ENCODE peak calls at places on chromosome 7, in seven cellular contexts. N, A, V, R, T, U and P are unnamed samples.

GRCh38 chr7:91915401-91916067 is 25.1 kb upstream of the AKAP9 start:
- DNase-seq in U (no peak), V (no peak), T (no peak), R (no peak), A (no peak), N (no peak), P (no peak)

GRCh38 chr7:141133646-141134045 is 59.8 kb downstream of the TMEM178B start:
- DNase-seq in V (no peak), R (no peak), N (no peak), A (no peak), U (no peak), T (no peak), P (no peak)

GRCh38 chr7:70506463-70506862 is 625.5 kb upstream of the GALNT17 start:
- DNase-seq in N (peak), T (peak), V (peak), U (peak), A (no peak), R (no peak), P (no peak)

GRCh38 chr7:32104766-32105165 is 34.6 kb upstream of the PDE1C start:
- DNase-seq in A (no peak), N (no peak), U (no peak), R (no peak), T (no peak), V (no peak), P (no peak)

GRCh38 chr7:147197006-147197405 is 1080.4 kb downstream of the CNTNAP2 start:
- DNase-seq in V (no peak), N (no peak), R (no peak), A (no peak), T (no peak), U (peak), P (no peak)

GRCh38 chr7:106865130-106866115 is at the start of gene PIK3CG:
- DNase-seq in N (peak), T (no peak), R (peak), V (no peak), A (no peak), U (no peak), P (no peak)

GRCh38 chr7:135300913-135301765 is 67.5 kb downstream of the STRA8 start:
- DNase-seq in U (no peak), R (no peak), V (no peak), A (no peak), T (no peak), N (no peak), P (no peak)

GRCh38 chr7:8147760-8148463 is 114.1 kb downstream of the ICA1 start:
- DNase-seq in U (no peak), R (no peak), T (no peak), A (no peak), N (no peak), V (no peak), P (no peak)

GRCh38 chr7:84949067-84949466 is 237.8 kb downstream of the SEMA3D start:
- DNase-seq in V (no peak), U (no peak), N (no peak), T (no peak), R (peak), A (no peak), P (no peak)

GRCh38 chr7:92135490-92135889 is 1.2 kb upstream of the CYP51A1 start:
- DNase-seq in R (no peak), U (peak), V (no peak), T (no peak), N (peak), A (no peak), P (no peak)

GRCh38 chr7:7175075-7175695 is 7.2 kb upstream of the C1GALT1 start:
- DNase-seq in R (no peak), V (no peak), N (no peak), U (no peak), A (no peak), T (no peak), P (no peak)

GRCh38 chr7:155743197-155743596 is 69.1 kb downstream of the SHH start:
- DNase-seq in R (no peak), N (no peak), V (no peak), A (no peak), U (no peak), T (no peak), P (no peak)

GRCh38 chr7:155749578-155749977 is 62.7 kb downstream of the SHH start:
- DNase-seq in A (no peak), R (no peak), N (no peak), V (no peak), T (no peak), U (no peak), P (no peak)

GRCh38 chr7:155746188-155746587 is 66.1 kb downstream of the SHH start:
- DNase-seq in A (no peak), V (no peak), U (no peak), R (no peak), T (no peak), N (no peak), P (no peak)

GRCh38 chr7:155744931-155745683 is 67.2 kb downstream of the SHH start:
- DNase-seq in V (no peak), A (no peak), U (no peak), N (no peak), R (no peak), T (no peak), P (no peak)

GRCh38 chr7:155745737-155746136 is 66.5 kb downstream of the SHH start:
- DNase-seq in A (no peak), U (no peak), V (no peak), R (no peak), T (no peak), N (no peak), P (no peak)
- H3K9ac ChIP-seq in A (no peak), U (no peak), V (no peak), R (no peak), T (no peak), N (no peak), P (no peak)

DNA sequence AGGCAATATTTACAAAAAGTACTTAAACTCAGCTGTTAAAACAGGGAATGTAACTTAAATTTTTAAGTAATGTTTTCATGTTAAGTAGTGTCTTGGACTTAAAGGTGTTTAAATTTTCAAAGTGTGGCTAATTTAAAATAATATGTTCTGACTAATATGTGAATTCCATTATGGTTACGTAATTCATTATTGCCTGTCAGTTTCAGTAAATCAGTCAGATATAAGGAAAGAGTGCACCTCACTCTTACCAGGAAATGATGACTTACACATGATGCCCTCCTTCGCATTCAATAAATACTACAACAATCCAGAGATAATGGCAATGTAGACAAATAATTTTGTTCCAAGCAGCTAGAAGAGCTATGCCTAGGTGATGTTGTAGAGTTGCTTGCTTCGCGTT is 69.0 kb upstream of the WNT16 start:
- DNase-seq in V (no peak), A (no peak), U (no peak), N (no peak), T (no peak), R (no peak), P (no peak)
- TF ChIP-seq POLR2AphosphoS5 in V (no peak), A (no peak), U (no peak), N (no peak), T (no peak), R (no peak), P (no peak)

DNA sequence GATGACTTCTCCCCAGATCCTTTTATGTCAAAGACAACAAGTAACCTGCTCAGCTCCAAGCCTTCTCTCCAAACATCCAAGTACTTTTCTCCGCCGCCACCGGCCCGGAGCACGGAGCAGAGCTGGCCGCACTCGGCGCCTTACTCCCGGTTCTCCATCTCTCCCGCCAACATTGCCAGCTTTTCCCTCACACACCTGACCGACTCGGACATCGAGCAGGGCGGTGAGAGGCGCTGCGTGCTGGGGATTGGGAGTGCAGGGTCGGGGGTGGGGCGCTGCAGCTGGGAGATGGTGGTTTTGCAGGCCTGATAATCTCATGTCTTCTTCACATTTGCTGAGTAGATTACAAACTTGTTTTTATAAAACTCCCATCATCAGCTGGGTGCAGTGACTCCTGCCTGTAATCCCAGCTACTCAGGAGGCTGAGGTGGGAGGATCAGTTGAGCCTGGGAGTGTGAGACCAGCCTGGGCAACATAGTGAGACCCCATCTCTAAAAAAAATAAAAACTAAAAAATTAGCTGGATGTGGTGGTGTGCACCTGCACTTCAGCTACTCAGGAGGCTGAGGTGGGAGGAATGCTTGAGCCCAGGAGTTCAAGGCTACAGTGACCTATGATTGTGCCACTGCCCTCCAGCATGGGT is 7.2 kb upstream of the BHLHA15 start:
- DNase-seq in A (no peak), T (no peak), U (no peak), V (no peak), R (no peak), N (no peak), P (no peak)
- H3K9ac ChIP-seq in A (no peak), T (no peak), U (no peak), V (no peak), R (no peak), N (no peak), P (no peak)

GRCh38 chr7:55130079-55130476 is 111.3 kb downstream of the EGFR start:
- DNase-seq in T (no peak), A (no peak), U (no peak), N (no peak), R (no peak), V (no peak), P (no peak)

GRCh38 chr7:55129409-55130078 is 110.7 kb downstream of the EGFR start:
- DNase-seq in T (no peak), R (no peak), U (no peak), V (no peak), A (no peak), N (no peak), P (no peak)

GRCh38 chr7:55127135-55127551 is 108.3 kb downstream of the EGFR start:
- DNase-seq in A (no peak), R (no peak), N (no peak), V (no peak), U (no peak), T (no peak), P (no peak)

GRCh38 chr7:55127622-55128081 is 108.8 kb downstream of the EGFR start:
- DNase-seq in A (no peak), U (no peak), V (no peak), R (peak), N (no peak), T (peak), P (no peak)

DNA sequence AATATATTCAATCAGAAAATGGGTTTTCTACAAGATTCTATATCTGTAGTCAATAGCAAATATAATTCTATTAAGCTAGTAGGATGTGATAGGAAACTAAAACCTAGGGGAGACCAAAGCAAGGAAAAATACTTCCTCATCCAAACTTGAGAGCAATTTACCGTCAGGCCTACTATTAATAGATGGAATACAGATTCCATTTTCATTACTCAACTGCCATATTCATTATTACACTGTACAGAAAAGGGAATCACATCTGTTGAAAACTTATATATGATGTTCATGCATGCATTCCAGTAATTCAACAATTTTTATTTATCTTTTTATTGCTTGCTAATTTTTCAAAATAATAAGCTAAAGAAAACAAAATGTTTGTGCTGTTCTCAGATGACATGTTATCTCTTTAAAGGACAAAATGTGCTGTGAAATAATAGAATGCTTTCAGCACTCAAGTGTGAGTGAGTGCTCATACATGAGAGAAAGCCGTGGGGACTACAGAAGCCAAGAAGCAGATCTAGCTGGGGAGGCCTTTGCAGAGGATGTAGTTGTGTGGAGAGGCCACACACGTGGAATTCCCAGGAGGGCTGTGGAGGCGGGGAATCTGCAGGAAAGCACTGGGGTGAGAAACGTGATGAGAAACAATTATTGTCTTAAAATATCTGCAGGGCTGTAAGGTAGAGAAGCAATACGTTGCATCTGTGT is 110.0 kb downstream of the EGFR start:
- DNase-seq in A (no peak), V (no peak), T (no peak), U (no peak), R (no peak), N (no peak), P (no peak)
- TF ChIP-seq POLR2AphosphoS5 in A (no peak), V (no peak), T (no peak), U (no peak), R (no peak), N (no peak), P (no peak)

GRCh38 chr7:158428842-158429753 is 158.5 kb downstream of the PTPRN2 start:
- DNase-seq in N (no peak), T (peak), A (no peak), V (no peak), R (no peak), U (no peak), P (no peak)

GRCh38 chr7:158431941-158432347 is 155.7 kb downstream of the PTPRN2 start:
- DNase-seq in T (peak), V (no peak), A (peak), U (peak), R (no peak), N (peak), P (no peak)

GRCh38 chr7:158431055-158431940 is 156.3 kb downstream of the PTPRN2 start:
- DNase-seq in R (no peak), U (no peak), V (no peak), T (peak), A (no peak), N (no peak), P (no peak)

GRCh38 chr7:158430308-158431034 is 157.2 kb downstream of the PTPRN2 start:
- DNase-seq in U (no peak), N (no peak), R (no peak), A (no peak), T (peak), V (no peak), P (no peak)

GRCh38 chr7:158432369-158433270 is 155.0 kb downstream of the PTPRN2 start:
- DNase-seq in U (peak), N (no peak), R (no peak), A (no peak), V (no peak), T (peak), P (no peak)
- H3K9ac ChIP-seq in U (no peak), N (no peak), R (no peak), A (no peak), V (no peak), T (no peak), P (no peak)

GRCh38 chr7:42671627-42672026 is 240.2 kb downstream of the C7orf25 start:
- DNase-seq in R (no peak), N (no peak), T (no peak), V (no peak), A (no peak), U (no peak), P (no peak)
- TF ChIP-seq POLR2AphosphoS5 in R (no peak), N (no peak), T (no peak), V (no peak), A (no peak), U (no peak), P (no peak)